ENCODE peak calls at places on chromosome 10, in ten cellular contexts. One of them, this sample, is unnamed.

GRCh38 chr10:9096288-9096687 is 1041.8 kb downstream of the GATA3 start:
- DNase-seq in upper lobe of right lung: no peak
- DNase-seq in SW480: no peak
- DNase-seq in GM03348: no peak
- DNase-seq in neural crest cell: no peak
- DNase-seq in CD8-positive, alpha-beta memory T cell: no peak
- DNase-seq in CD4-positive, alpha-beta T cell: peak
- DNase-seq in amniotic stem cell: no peak
- DNase-seq in activated CD8-positive, alpha-beta memory T cell treated with anti-CD3 and anti-CD28 coated beads for 24 hours: no peak
- DNase-seq in endothelial cell: no peak
- DNase-seq in this sample: no peak

GRCh38 chr10:49414496-49414895 is 18.6 kb upstream of the DRGX start:
- DNase-seq in upper lobe of right lung: no peak
- DNase-seq in SW480: no peak
- DNase-seq in GM03348: no peak
- DNase-seq in neural crest cell: no peak
- DNase-seq in CD8-positive, alpha-beta memory T cell: no peak
- DNase-seq in CD4-positive, alpha-beta T cell: no peak
- DNase-seq in amniotic stem cell: no peak
- DNase-seq in activated CD8-positive, alpha-beta memory T cell treated with anti-CD3 and anti-CD28 coated beads for 24 hours: no peak
- DNase-seq in endothelial cell: no peak
- DNase-seq in this sample: no peak

GRCh38 chr10:76547352-76547972 is 1090.1 kb downstream of the KCNMA1 start:
- DNase-seq in upper lobe of right lung: peak
- DNase-seq in SW480: peak
- DNase-seq in GM03348: peak
- DNase-seq in neural crest cell: peak
- DNase-seq in CD8-positive, alpha-beta memory T cell: no peak
- DNase-seq in CD4-positive, alpha-beta T cell: peak
- DNase-seq in amniotic stem cell: peak
- DNase-seq in activated CD8-positive, alpha-beta memory T cell treated with anti-CD3 and anti-CD28 coated beads for 24 hours: peak
- DNase-seq in endothelial cell: peak
- DNase-seq in this sample: no peak

GRCh38 chr10:50807851-50808776 is 68.4 kb downstream of the ASAH2B start:
- DNase-seq in upper lobe of right lung: no peak
- DNase-seq in SW480: no peak
- DNase-seq in GM03348: peak
- DNase-seq in neural crest cell: no peak
- DNase-seq in CD8-positive, alpha-beta memory T cell: no peak
- DNase-seq in CD4-positive, alpha-beta T cell: no peak
- DNase-seq in amniotic stem cell: no peak
- DNase-seq in activated CD8-positive, alpha-beta memory T cell treated with anti-CD3 and anti-CD28 coated beads for 24 hours: no peak
- DNase-seq in endothelial cell: no peak
- DNase-seq in this sample: no peak

GRCh38 chr10:63825111-63825510 is 303.9 kb downstream of the REEP3 start:
- DNase-seq in upper lobe of right lung: no peak
- DNase-seq in SW480: no peak
- DNase-seq in GM03348: no peak
- DNase-seq in neural crest cell: no peak
- DNase-seq in CD8-positive, alpha-beta memory T cell: no peak
- DNase-seq in CD4-positive, alpha-beta T cell: no peak
- DNase-seq in amniotic stem cell: no peak
- DNase-seq in activated CD8-positive, alpha-beta memory T cell treated with anti-CD3 and anti-CD28 coated beads for 24 hours: no peak
- DNase-seq in endothelial cell: no peak
- DNase-seq in this sample: no peak

GRCh38 chr10:60271319-60272040 is 118.2 kb downstream of the ANK3 start:
- DNase-seq in upper lobe of right lung: no peak
- DNase-seq in SW480: no peak
- DNase-seq in GM03348: no peak
- DNase-seq in neural crest cell: no peak
- DNase-seq in CD8-positive, alpha-beta memory T cell: no peak
- DNase-seq in CD4-positive, alpha-beta T cell: no peak
- DNase-seq in amniotic stem cell: no peak
- DNase-seq in activated CD8-positive, alpha-beta memory T cell treated with anti-CD3 and anti-CD28 coated beads for 24 hours: no peak
- DNase-seq in endothelial cell: no peak
- DNase-seq in this sample: no peak

GRCh38 chr10:71804067-71804466 is 30.7 kb upstream of the VSIR start:
- DNase-seq in upper lobe of right lung: no peak
- DNase-seq in SW480: no peak
- DNase-seq in GM03348: no peak
- DNase-seq in neural crest cell: no peak
- DNase-seq in CD8-positive, alpha-beta memory T cell: no peak
- DNase-seq in CD4-positive, alpha-beta T cell: no peak
- DNase-seq in amniotic stem cell: no peak
- DNase-seq in activated CD8-positive, alpha-beta memory T cell treated with anti-CD3 and anti-CD28 coated beads for 24 hours: no peak
- DNase-seq in endothelial cell: no peak
- DNase-seq in this sample: no peak

GRCh38 chr10:31583358-31583757 is 264.3 kb downstream of the ZEB1 start:
- DNase-seq in upper lobe of right lung: no peak
- DNase-seq in SW480: no peak
- DNase-seq in GM03348: no peak
- DNase-seq in neural crest cell: no peak
- DNase-seq in CD8-positive, alpha-beta memory T cell: no peak
- DNase-seq in CD4-positive, alpha-beta T cell: no peak
- DNase-seq in amniotic stem cell: no peak
- DNase-seq in activated CD8-positive, alpha-beta memory T cell treated with anti-CD3 and anti-CD28 coated beads for 24 hours: no peak
- DNase-seq in endothelial cell: no peak
- DNase-seq in this sample: no peak

GRCh38 chr10:104680467-104681401 is 39.6 kb downstream of the SORCS3 start:
- DNase-seq in upper lobe of right lung: peak
- DNase-seq in SW480: no peak
- DNase-seq in GM03348: peak
- DNase-seq in neural crest cell: peak
- DNase-seq in CD8-positive, alpha-beta memory T cell: no peak
- DNase-seq in CD4-positive, alpha-beta T cell: no peak
- DNase-seq in amniotic stem cell: no peak
- DNase-seq in activated CD8-positive, alpha-beta memory T cell treated with anti-CD3 and anti-CD28 coated beads for 24 hours: no peak
- DNase-seq in endothelial cell: peak
- DNase-seq in this sample: peak

GRCh38 chr10:71701733-71702132 is 17.8 kb downstream of the C10orf105 start:
- DNase-seq in upper lobe of right lung: no peak
- DNase-seq in SW480: no peak
- DNase-seq in GM03348: no peak
- DNase-seq in neural crest cell: no peak
- DNase-seq in CD8-positive, alpha-beta memory T cell: no peak
- DNase-seq in CD4-positive, alpha-beta T cell: no peak
- DNase-seq in amniotic stem cell: no peak
- DNase-seq in activated CD8-positive, alpha-beta memory T cell treated with anti-CD3 and anti-CD28 coated beads for 24 hours: no peak
- DNase-seq in endothelial cell: no peak
- DNase-seq in this sample: no peak

GRCh38 chr10:127034224-127034623 is 129.0 kb downstream of the DOCK1 start:
- DNase-seq in upper lobe of right lung: no peak
- DNase-seq in SW480: no peak
- DNase-seq in GM03348: no peak
- DNase-seq in neural crest cell: no peak
- DNase-seq in CD8-positive, alpha-beta memory T cell: no peak
- DNase-seq in CD4-positive, alpha-beta T cell: no peak
- DNase-seq in amniotic stem cell: no peak
- DNase-seq in activated CD8-positive, alpha-beta memory T cell treated with anti-CD3 and anti-CD28 coated beads for 24 hours: no peak
- DNase-seq in endothelial cell: no peak
- DNase-seq in this sample: no peak

GRCh38 chr10:118528426-118528825 is 67.0 kb downstream of the PRLHR start:
- DNase-seq in upper lobe of right lung: no peak
- DNase-seq in SW480: no peak
- DNase-seq in GM03348: no peak
- DNase-seq in neural crest cell: no peak
- DNase-seq in CD8-positive, alpha-beta memory T cell: no peak
- DNase-seq in CD4-positive, alpha-beta T cell: no peak
- DNase-seq in amniotic stem cell: no peak
- DNase-seq in activated CD8-positive, alpha-beta memory T cell treated with anti-CD3 and anti-CD28 coated beads for 24 hours: no peak
- DNase-seq in endothelial cell: no peak
- DNase-seq in this sample: no peak

GRCh38 chr10:32445036-32445435 is 904 bp upstream of the CCDC7 start:
- DNase-seq in upper lobe of right lung: no peak
- DNase-seq in SW480: no peak
- DNase-seq in GM03348: peak
- DNase-seq in neural crest cell: no peak
- DNase-seq in CD8-positive, alpha-beta memory T cell: no peak
- DNase-seq in CD4-positive, alpha-beta T cell: no peak
- DNase-seq in amniotic stem cell: no peak
- DNase-seq in activated CD8-positive, alpha-beta memory T cell treated with anti-CD3 and anti-CD28 coated beads for 24 hours: no peak
- DNase-seq in endothelial cell: no peak
- DNase-seq in this sample: no peak

GRCh38 chr10:127922675-127923366 is 15.9 kb downstream of the PTPRE start:
- DNase-seq in upper lobe of right lung: peak
- DNase-seq in SW480: peak
- DNase-seq in GM03348: peak
- DNase-seq in neural crest cell: no peak
- DNase-seq in CD8-positive, alpha-beta memory T cell: no peak
- DNase-seq in CD4-positive, alpha-beta T cell: no peak
- DNase-seq in amniotic stem cell: no peak
- DNase-seq in activated CD8-positive, alpha-beta memory T cell treated with anti-CD3 and anti-CD28 coated beads for 24 hours: no peak
- DNase-seq in endothelial cell: no peak
- DNase-seq in this sample: peak

GRCh38 chr10:17123062-17123661 is 6.4 kb downstream of the CUBN start:
- DNase-seq in upper lobe of right lung: no peak
- DNase-seq in SW480: peak
- DNase-seq in GM03348: peak
- DNase-seq in neural crest cell: no peak
- DNase-seq in CD8-positive, alpha-beta memory T cell: no peak
- DNase-seq in CD4-positive, alpha-beta T cell: no peak
- DNase-seq in amniotic stem cell: peak
- DNase-seq in activated CD8-positive, alpha-beta memory T cell treated with anti-CD3 and anti-CD28 coated beads for 24 hours: no peak
- DNase-seq in endothelial cell: no peak
- DNase-seq in this sample: no peak

GRCh38 chr10:78414380-78414779 is 380.7 kb downstream of the RPS24 start:
- DNase-seq in upper lobe of right lung: no peak
- DNase-seq in SW480: no peak
- DNase-seq in GM03348: no peak
- DNase-seq in neural crest cell: no peak
- DNase-seq in CD8-positive, alpha-beta memory T cell: no peak
- DNase-seq in CD4-positive, alpha-beta T cell: no peak
- DNase-seq in amniotic stem cell: no peak
- DNase-seq in activated CD8-positive, alpha-beta memory T cell treated with anti-CD3 and anti-CD28 coated beads for 24 hours: no peak
- DNase-seq in endothelial cell: no peak
- DNase-seq in this sample: no peak

GRCh38 chr10:55002420-55002819 is 201.4 kb upstream of the PCDH15 start:
- DNase-seq in upper lobe of right lung: no peak
- DNase-seq in SW480: no peak
- DNase-seq in GM03348: no peak
- DNase-seq in neural crest cell: no peak
- DNase-seq in CD8-positive, alpha-beta memory T cell: no peak
- DNase-seq in CD4-positive, alpha-beta T cell: no peak
- DNase-seq in amniotic stem cell: no peak
- DNase-seq in activated CD8-positive, alpha-beta memory T cell treated with anti-CD3 and anti-CD28 coated beads for 24 hours: no peak
- DNase-seq in endothelial cell: no peak
- DNase-seq in this sample: no peak

GRCh38 chr10:17200885-17201164 is 647 bp downstream of the TRDMT1 start:
- DNase-seq in upper lobe of right lung: no peak
- DNase-seq in SW480: peak
- DNase-seq in GM03348: no peak
- DNase-seq in neural crest cell: no peak
- DNase-seq in CD8-positive, alpha-beta memory T cell: no peak
- DNase-seq in CD4-positive, alpha-beta T cell: no peak
- DNase-seq in amniotic stem cell: no peak
- DNase-seq in activated CD8-positive, alpha-beta memory T cell treated with anti-CD3 and anti-CD28 coated beads for 24 hours: no peak
- DNase-seq in endothelial cell: no peak
- DNase-seq in this sample: no peak

GRCh38 chr10:98242823-98243222 is 25.2 kb downstream of the LOXL4 start:
- DNase-seq in upper lobe of right lung: no peak
- DNase-seq in SW480: peak
- DNase-seq in GM03348: peak
- DNase-seq in neural crest cell: no peak
- DNase-seq in CD8-positive, alpha-beta memory T cell: no peak
- DNase-seq in CD4-positive, alpha-beta T cell: no peak
- DNase-seq in amniotic stem cell: no peak
- DNase-seq in activated CD8-positive, alpha-beta memory T cell treated with anti-CD3 and anti-CD28 coated beads for 24 hours: no peak
- DNase-seq in endothelial cell: no peak
- DNase-seq in this sample: no peak

This sample was measured in anterior cingulate cortex.